ENCODE peak calls at places on chromosomes 3 and 15, in four cellular contexts. V is K562, K is A549, Z is HepG2. S is an unnamed sample.

GRCh38 chr3:73608805-73609641 is 15.7 kb downstream of the PDZRN3 start:
- DNase-seq in V (no peak), K (no peak), Z (no peak), S (no peak)

GRCh38 chr3:73140772-73141434 is 79.4 kb downstream of the EBLN2 start:
- DNase-seq in V (no peak), K (no peak), Z (no peak), S (no peak)

GRCh38 chr3:191383104-191383503 is 52.8 kb upstream of the UTS2B start:
- DNase-seq in V (no peak), K (no peak), Z (no peak), S (no peak)

GRCh38 chr3:155236473-155236872 is 57.0 kb downstream of the STRIT1 start:
- DNase-seq in V (no peak), K (no peak), Z (no peak), S (no peak)

GRCh38 chr3:123552095-123552714 is 32.6 kb downstream of the HACD2 start:
- DNase-seq in V (peak; percentile 11), K (peak; percentile 18), Z (peak; percentile 4), S (no peak)

GRCh38 chr3:126016616-126017015 is 47.6 kb downstream of the ROPN1B start:
- DNase-seq in V (no peak), K (no peak), Z (no peak), S (no peak)

GRCh38 chr3:140859592-140860336 is 81.9 kb upstream of the SLC25A36 start:
- DNase-seq in V (no peak), K (no peak), Z (no peak), S (no peak)

GRCh38 chr15:73633991-73634495 is 854 bp upstream of the NPTN start:
- DNase-seq in V (no peak), K (peak; percentile 69), Z (peak; percentile 53), S (no peak)

GRCh38 chr3:33417051-33417673 is 23.0 kb downstream of the UBP1 start:
- DNase-seq in V (no peak), K (no peak), Z (no peak), S (no peak)

GRCh38 chr15:42608110-42608531 is 32.7 kb downstream of the STARD9 start:
- DNase-seq in V (no peak), K (no peak), Z (no peak), S (no peak)

GRCh38 chr3:11600501-11601282 is 43.0 kb downstream of the VGLL4 start:
- DNase-seq in V (no peak), K (peak; percentile 93), Z (peak; percentile 84), S (peak; percentile 40)

GRCh38 chr3:61299343-61299742 is 48.1 kb upstream of the FHIT start:
- DNase-seq in V (no peak), K (no peak), Z (peak; percentile 24), S (no peak)

GRCh38 chr15:72785452-72786243 is 2.1 kb upstream of the ADPGK start:
- DNase-seq in V (no peak), K (no peak), Z (no peak), S (no peak)

GRCh38 chr15:74269362-74270035 is 33.4 kb downstream of the CCDC33 start:
- DNase-seq in V (no peak), K (no peak), Z (no peak), S (no peak)

GRCh38 chr3:8764528-8764927 is 4.9 kb downstream of the OXTR start:
- DNase-seq in V (no peak), K (no peak), Z (no peak), S (no peak)

GRCh38 chr3:8761866-8762265 is 7.5 kb downstream of the OXTR start:
- DNase-seq in V (no peak), K (no peak), Z (no peak), S (no peak)

GRCh38 chr3:8760506-8760905 is 8.9 kb downstream of the OXTR start:
- DNase-seq in V (no peak), K (no peak), Z (no peak), S (no peak)

GRCh38 chr3:8760091-8760490 is 9.3 kb downstream of the OXTR start:
- DNase-seq in V (no peak), K (no peak), Z (no peak), S (no peak)

GRCh38 chr3:8762607-8763377 is 6.6 kb downstream of the OXTR start:
- DNase-seq in V (no peak), K (no peak), Z (no peak), S (no peak)
- TF ChIP-seq HMGXB4 in V (no peak), K (no peak), Z (no peak), S (no peak)

GRCh38 chr3:54131026-54131605 is 8.8 kb downstream of the CACNA2D3 start:
- DNase-seq in V (no peak), K (no peak), Z (no peak), S (no peak)
- TF ChIP-seq HMGXB4 in V (no peak), K (no peak), Z (no peak), S (no peak)

DNA sequence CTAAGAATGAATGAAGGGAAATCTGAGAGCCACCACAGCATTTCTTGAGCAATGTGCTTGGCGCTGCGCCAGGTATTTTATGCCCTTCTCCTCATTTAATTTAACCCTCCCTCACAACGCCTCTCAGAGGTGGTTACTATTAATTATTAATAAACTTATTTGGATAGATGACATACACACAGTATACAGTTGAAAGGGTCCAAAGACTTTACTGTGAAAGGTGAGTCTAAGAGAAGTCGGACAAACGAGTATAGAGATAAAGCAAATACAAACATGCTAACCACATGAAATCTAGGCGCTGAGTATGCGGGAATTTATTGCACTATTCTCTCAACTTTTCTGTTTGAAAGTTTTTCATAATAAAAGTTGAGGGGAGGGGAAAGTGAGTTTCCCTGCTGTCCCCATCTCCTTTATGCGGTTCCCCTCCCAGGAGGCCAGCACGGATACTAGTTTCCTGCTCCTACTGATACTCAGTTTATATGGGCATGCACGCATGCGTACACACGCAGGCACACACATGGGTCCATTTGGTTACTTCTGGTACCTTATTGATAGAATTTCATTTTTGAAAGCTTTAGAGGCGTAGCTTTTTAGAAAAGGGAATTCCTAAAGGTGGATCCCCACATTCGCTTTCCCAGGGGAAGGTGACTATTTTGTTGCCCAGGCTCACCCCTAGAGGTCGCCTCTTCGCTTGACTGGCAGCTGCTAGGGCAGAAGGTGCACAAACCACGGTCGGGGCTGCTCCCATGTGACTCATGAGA is 28.5 kb upstream of the KCTD6 start:
- DNase-seq in V (peak; percentile 69), K (peak; percentile 86), Z (peak; percentile 70), S (peak; percentile 81)
- TF ChIP-seq HMGXB4 in V (no peak), K (no peak), Z (peak; percentile 86), S (no peak)

GRCh38 chr15:70507772-70508351 is 255.5 kb downstream of the UACA start:
- DNase-seq in V (no peak), K (peak; percentile 100), Z (peak; percentile 70), S (no peak)
- TF ChIP-seq HMGXB4 in V (no peak), K (no peak), Z (no peak), S (no peak)

DNA sequence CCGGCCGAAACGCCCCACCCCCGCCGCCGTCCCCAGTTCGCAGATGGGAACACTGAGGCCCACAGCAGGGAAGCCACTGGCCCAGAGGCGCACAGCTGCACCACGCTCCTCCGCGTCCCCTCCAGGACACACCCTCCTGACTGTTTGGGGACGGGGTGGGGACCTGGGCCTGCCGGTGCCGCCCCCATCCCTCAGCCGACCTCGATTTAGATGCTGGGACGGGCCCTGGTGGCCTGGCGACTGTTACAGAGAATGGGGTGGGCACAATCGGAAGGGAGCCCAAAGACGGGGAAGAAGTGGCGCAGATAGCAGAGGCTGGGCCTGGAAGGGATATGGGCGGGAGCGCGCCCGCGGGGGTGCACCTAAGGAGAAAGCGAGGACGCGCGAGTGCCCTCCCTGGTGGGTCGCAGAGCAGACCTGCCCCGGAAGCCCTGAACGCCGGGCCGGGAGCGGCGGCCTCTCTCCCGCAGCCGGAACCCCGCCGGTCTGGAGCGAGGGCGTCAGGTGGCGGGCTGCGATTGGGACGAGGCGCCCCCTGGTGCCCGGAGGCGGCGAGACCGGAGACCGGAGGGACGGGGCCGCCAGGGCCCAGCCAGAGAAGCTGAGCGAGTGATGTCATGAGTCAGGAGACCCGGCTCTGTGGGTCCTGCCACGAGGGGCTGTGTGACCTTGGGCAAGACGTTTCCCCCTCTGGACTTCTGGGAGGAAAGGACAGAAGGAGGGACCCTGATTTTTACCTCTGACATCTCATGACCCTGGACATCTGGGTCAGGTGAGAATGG is 78.4 kb downstream of the IQSEC1 start:
- DNase-seq in V (peak; percentile 94), K (peak; percentile 82), Z (peak; percentile 70), S (peak; percentile 90)
- TF ChIP-seq HMGXB4 in V (peak; percentile 40), K (no peak), Z (peak; percentile 96), S (peak; percentile 97)

DNA sequence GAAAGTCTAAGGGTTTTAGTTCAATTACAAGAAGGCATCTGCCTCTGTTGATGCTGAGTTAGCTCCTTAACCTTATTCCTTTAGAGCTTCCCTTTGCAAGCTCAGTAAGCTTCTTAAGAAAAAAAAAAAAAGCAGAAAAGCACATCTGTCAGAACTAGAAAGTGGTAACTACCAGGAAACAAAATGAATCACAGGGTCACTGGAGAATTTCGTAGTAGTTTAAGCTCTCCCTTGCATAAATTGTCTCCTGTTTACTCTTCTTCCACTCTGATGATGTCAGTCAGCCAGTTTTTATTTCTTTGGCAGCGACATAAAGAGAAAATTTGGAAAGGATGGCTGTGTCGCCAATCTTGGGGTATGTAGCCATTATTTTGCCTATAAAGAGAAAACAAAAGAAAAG is 3.1 kb upstream of the GABRR3 start:
- DNase-seq in V (no peak), K (no peak), Z (no peak), S (no peak)
- TF ChIP-seq HMGXB4 in V (no peak), K (no peak), Z (no peak), S (no peak)

S was measured in WTC11.